ENCODE peak calls at places on chromosomes 4 and X, in six cellular contexts. M is upper lobe of left lung, Y is neural progenitor cell, D is pancreas, G is body of pancreas, X is transverse colon. K is an unnamed sample.

GRCh38 chrX:107628662-107629532 is 587 bp downstream of the PRPS1 start:
- DNase-seq in M (peak), Y (peak), D (peak), G (peak), X (peak), K (peak)

GRCh38 chr4:108155373-108155772 is 13.4 kb downstream of the LEF1 start:
- DNase-seq in M (no peak), Y (peak), D (no peak), G (no peak), X (no peak), K (no peak)

GRCh38 chr4:180449395-180449956 is 1793.7 kb upstream of the TENM3 start:
- DNase-seq in M (no peak), Y (peak), D (no peak), G (no peak), X (no peak), K (no peak)

GRCh38 chr4:16116019-16116418 is 32.2 kb upstream of the PROM1 start:
- DNase-seq in M (no peak), Y (no peak), D (no peak), G (no peak), X (no peak), K (no peak)

GRCh38 chr4:154041595-154042086 is 252.8 kb upstream of the SFRP2 start:
- DNase-seq in M (no peak), Y (no peak), D (no peak), G (no peak), X (no peak), K (no peak)

GRCh38 chrX:24282381-24283121 is 31.3 kb downstream of the SUPT20HL2 start:
- DNase-seq in M (no peak), Y (peak), D (no peak), G (peak), X (no peak), K (no peak)

GRCh38 chr4:127788517-127788916 is 6.4 kb downstream of the HSPA4L start:
- DNase-seq in M (no peak), Y (peak), D (no peak), G (no peak), X (no peak), K (no peak)

GRCh38 chr4:138184881-138185280 is 57.3 kb downstream of the SLC7A11 start:
- DNase-seq in M (no peak), Y (no peak), D (no peak), G (no peak), X (no peak), K (no peak)

GRCh38 chr4:1060121-1060520 is 48.7 kb downstream of the FGFRL1 start:
- DNase-seq in M (no peak), Y (no peak), D (no peak), G (no peak), X (no peak), K (no peak)

GRCh38 chr4:86306816-86307215 is 53.0 kb downstream of the MAPK10 start:
- DNase-seq in M (no peak), Y (no peak), D (no peak), G (no peak), X (no peak), K (no peak)

GRCh38 chr4:128653514-128654420 is 155.7 kb upstream of the JADE1 start:
- DNase-seq in M (no peak), Y (peak), D (no peak), G (peak), X (peak), K (no peak)

GRCh38 chr4:85650908-85651307 is 176.0 kb downstream of the ARHGAP24 start:
- DNase-seq in M (no peak), Y (no peak), D (peak), G (peak), X (no peak), K (no peak)

GRCh38 chr4:145218251-145218650 is 37.9 kb upstream of the OTUD4 start:
- DNase-seq in M (no peak), Y (no peak), D (no peak), G (no peak), X (no peak), K (no peak)

GRCh38 chrX:38095971-38096529 is 89.7 kb downstream of the SYTL5 start:
- DNase-seq in M (no peak), Y (no peak), D (no peak), G (no peak), X (no peak), K (no peak)

GRCh38 chr4:140052050-140052449 is 101.9 kb downstream of the MAML3 start:
- DNase-seq in M (peak), Y (peak), D (peak), G (peak), X (peak), K (peak)
- TF ChIP-seq CTCF in M (peak), Y (peak), D (no peak), G (peak), X (peak), K (peak)

DNA sequence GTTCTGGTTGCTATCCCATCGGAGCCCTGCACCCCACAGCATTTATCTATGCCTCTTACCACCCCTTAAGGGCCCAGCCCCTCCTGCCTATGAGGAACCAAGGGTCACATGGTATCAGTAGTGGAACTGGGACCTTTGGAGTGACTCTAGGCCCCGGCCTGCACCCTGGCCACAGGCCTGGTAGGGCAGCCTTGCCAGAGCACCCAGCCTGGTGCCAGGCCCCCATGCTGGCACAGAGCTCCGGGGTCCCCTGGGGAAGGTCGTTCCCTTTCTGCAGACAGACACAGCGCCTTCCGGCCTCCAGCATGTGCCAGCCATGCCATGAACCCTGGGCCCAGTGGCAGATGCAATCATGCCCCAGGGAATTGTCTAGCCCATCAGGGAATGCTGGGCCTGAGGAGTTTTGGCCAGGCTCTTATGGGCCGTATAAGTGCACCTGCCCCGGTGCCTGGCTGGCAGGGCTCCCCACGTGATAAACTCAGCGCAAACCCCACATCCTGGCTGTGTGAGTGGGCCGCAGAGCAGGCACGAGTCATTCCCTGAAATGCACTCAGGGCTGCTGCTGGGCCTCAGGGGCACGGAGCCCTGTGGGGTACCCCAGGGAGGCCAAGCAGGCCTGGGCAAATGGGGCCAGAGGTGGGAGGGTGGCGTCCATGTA is 19.8 kb upstream of the ADD1 start:
- DNase-seq in M (no peak), Y (no peak), D (no peak), G (no peak), X (no peak), K (no peak)
- H3K27ac ChIP-seq in M (no peak), Y (no peak), D (no peak), G (no peak), X (no peak), K (no peak)

DNA sequence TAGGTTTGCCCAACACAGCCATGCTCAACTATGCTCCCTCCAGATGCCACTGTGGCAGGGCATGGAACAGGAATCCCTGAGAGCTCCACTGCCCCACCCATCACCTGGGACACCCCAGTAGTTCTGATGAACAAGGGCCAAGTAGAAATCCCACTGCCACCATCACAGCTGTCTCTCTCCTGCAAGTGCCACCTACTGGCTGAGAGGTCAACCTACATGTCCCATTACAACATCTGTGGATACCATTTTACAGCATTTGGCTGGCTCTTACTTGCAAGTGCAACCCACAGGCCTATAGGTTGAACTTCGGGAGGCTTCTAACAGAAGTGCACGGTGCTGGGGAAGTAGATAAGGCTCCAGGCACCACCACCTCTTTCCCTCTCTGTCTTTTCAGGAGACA is 142.5 kb downstream of the CXXC4 start:
- DNase-seq in M (no peak), Y (peak), D (no peak), G (no peak), X (no peak), K (no peak)
- TF ChIP-seq CTCF in M (no peak), Y (peak), D (no peak), G (no peak), X (no peak), K (no peak)

GRCh38 chr4:176195184-176195978 is at the start of gene SPATA4:
- DNase-seq in M (peak), Y (peak), D (peak), G (peak), X (peak), K (peak)
- H3K27ac ChIP-seq in M (peak), Y (no peak), D (peak), G (peak), X (peak), K (no peak)

K was measured in CD4-positive, alpha-beta T cell.